ENCODE peak calls at places on chromosomes 3 and 15, in five cellular contexts. F is erythroblast, L is Right ventricle myocardium superior, O is RKO, V is nephron progenitor cell. Y is an unnamed sample.

GRCh38 chr3:32076566-32076965 is 29.9 kb upstream of the GPD1L start:
- DNase-seq in L (no peak), F (no peak), V (no peak), O (no peak), Y (no peak)

GRCh38 chr3:50587806-50588758 is 18.8 kb downstream of the HEMK1 start:
- DNase-seq in L (no peak), V (no peak), F (peak), O (no peak), Y (no peak)

GRCh38 chr3:127694467-127695215 is 21.9 kb downstream of the ABTB1 start:
- DNase-seq in V (no peak), F (peak), O (peak), L (peak), Y (no peak)

GRCh38 chr15:62440310-62440709 is 275.2 kb upstream of the C2CD4B start:
- DNase-seq in L (no peak), V (no peak), F (no peak), O (no peak), Y (peak)

GRCh38 chr15:41603411-41603935 is 44.5 kb downstream of the TYRO3 start:
- DNase-seq in L (no peak), V (no peak), F (no peak), O (no peak), Y (no peak)

GRCh38 chr3:134619884-134620445 is 30.9 kb downstream of the KY start:
- DNase-seq in L (no peak), O (no peak), F (no peak), V (no peak), Y (no peak)

GRCh38 chr3:71547254-71548198 is 36.0 kb downstream of the FOXP1 start:
- DNase-seq in V (no peak), F (peak), O (no peak), L (no peak), Y (no peak)

GRCh38 chr3:59326246-59327024 is 276.6 kb upstream of the CFAP20DC start:
- DNase-seq in L (no peak), O (no peak), V (no peak), F (peak), Y (no peak)

GRCh38 chr3:45841701-45842491 is at the start of gene LZTFL1:
- DNase-seq in V (peak), O (peak), F (peak), L (peak), Y (peak)

GRCh38 chr3:40397129-40397528 is 10.1 kb downstream of the ENTPD3 start:
- DNase-seq in V (no peak), F (no peak), L (no peak), O (no peak), Y (no peak)

GRCh38 chr3:46848271-46849097 is 14.8 kb downstream of the MYL3 start:
- DNase-seq in F (peak), V (peak), O (no peak), L (peak), Y (peak)

GRCh38 chr15:85116925-85117646 is 135.4 kb downstream of the PDE8A start:
- DNase-seq in L (no peak), V (no peak), O (no peak), F (no peak), Y (no peak)

GRCh38 chr15:62118446-62118964 is 46.6 kb downstream of the C2CD4B start:
- DNase-seq in F (no peak), L (no peak), O (no peak), V (no peak), Y (no peak)

GRCh38 chr3:131702156-131702555 is 199.4 kb upstream of the MRPL3 start:
- DNase-seq in L (no peak), V (no peak), O (no peak), F (no peak), Y (no peak)

GRCh38 chr3:42742259-42742658 is 30.8 kb downstream of the CCDC13 start:
- DNase-seq in V (no peak), L (no peak), O (no peak), F (no peak), Y (no peak)

GRCh38 chr3:13767896-13768295 is 112.0 kb downstream of the WNT7A start:
- DNase-seq in F (no peak), L (no peak), O (no peak), V (peak), Y (peak)

GRCh38 chr3:99850608-99851007 is 32.9 kb downstream of the CMSS1 start:
- DNase-seq in F (no peak), L (no peak), V (no peak), O (no peak), Y (no peak)

GRCh38 chr3:186939536-186939935 is 9.2 kb downstream of the ST6GAL1 start:
- DNase-seq in F (no peak), V (no peak), O (no peak), L (no peak), Y (no peak)

GRCh38 chr3:41075958-41076357 is 123.3 kb upstream of the CTNNB1 start:
- DNase-seq in L (peak), V (no peak), F (no peak), O (peak), Y (peak)

GRCh38 chr3:58386966-58387365 is 46.7 kb downstream of the PDHB start:
- DNase-seq in F (no peak), O (peak), V (no peak), L (no peak), Y (no peak)

GRCh38 chr3:113560845-113561623 is 28.7 kb downstream of the SIDT1 start:
- DNase-seq in V (no peak), O (no peak), L (no peak), F (no peak), Y (no peak)

GRCh38 chr15:92810418-92811138 is 89.5 kb upstream of the CHD2 start:
- DNase-seq in O (peak), L (peak), V (peak), F (peak), Y (peak)

GRCh38 chr3:111667621-111668239 is 72.6 kb upstream of the ZBED2 start:
- DNase-seq in V (no peak), O (no peak), L (peak), F (peak), Y (no peak)

GRCh38 chr15:69830425-69830824 is 267.3 kb downstream of the TLE3 start:
- DNase-seq in F (no peak), L (no peak), O (no peak), V (no peak), Y (no peak)

GRCh38 chr15:90762109-90762508 is 45.0 kb downstream of the BLM start:
- DNase-seq in L (peak), F (no peak), V (no peak), O (no peak), Y (no peak)

GRCh38 chr3:102163039-102163817 is 271.6 kb upstream of the ZPLD1 start:
- DNase-seq in O (no peak), L (peak), F (peak), V (no peak), Y (no peak)

GRCh38 chr15:39594056-39594763 is 13.3 kb downstream of the THBS1 start:
- DNase-seq in F (no peak), V (no peak), O (no peak), L (no peak), Y (no peak)

GRCh38 chr3:86785381-86785780 is 205.6 kb downstream of the VGLL3 start:
- DNase-seq in O (peak), F (no peak), V (no peak), L (no peak), Y (no peak)

GRCh38 chr3:99817047-99817436 is 620 bp upstream of the CMSS1 start:
- DNase-seq in V (peak), O (peak), L (no peak), F (no peak), Y (no peak)

GRCh38 chr3:148203263-148204010 is 494.3 kb upstream of the AGTR1 start:
- DNase-seq in L (no peak), V (no peak), F (no peak), O (no peak), Y (peak)

GRCh38 chr3:39178553-39178952 is 13.8 kb downstream of the XIRP1 start:
- DNase-seq in O (peak), F (no peak), L (no peak), V (no peak), Y (no peak)

GRCh38 chr3:13352621-13353131 is 67.4 kb downstream of the NUP210 start:
- DNase-seq in V (no peak), F (peak), L (no peak), O (peak), Y (no peak)

GRCh38 chr3:169250000-169250399 is 413.5 kb downstream of the MECOM start:
- DNase-seq in L (no peak), F (no peak), O (no peak), V (peak), Y (peak)

GRCh38 chr15:67043939-67044771 is 21.2 kb upstream of the SMAD3 start:
- DNase-seq in L (no peak), V (no peak), O (peak), F (no peak), Y (no peak)

GRCh38 chr3:65855370-65856100 is 183.2 kb downstream of the MAGI1 start:
- DNase-seq in F (no peak), L (no peak), O (no peak), V (no peak), Y (no peak)

Y was measured in retina.